ENCODE peak calls at places on chromosomes 7 and 10, in eight cellular contexts. N, F, U, Q, D, X, E and T are unnamed samples.
A peak's percentile ranks its signal among the peaks of the same experiment; 100 is the strongest.

GRCh38 chr7:117227091-117227490 is 95.8 kb downstream of the WNT2 start:
- DNase-seq in N (no peak), F (no peak), U (no peak), Q (no peak), D (no peak), X (no peak), E (no peak), T (no peak)

GRCh38 chr10:104253576-104254410 is 899 bp upstream of the GSTO1 start:
- DNase-seq in N (no peak), F (no peak), U (no peak), Q (no peak), D (no peak), X (no peak), E (no peak), T (no peak)

GRCh38 chr10:17026686-17027485 is 102.7 kb downstream of the CUBN start:
- DNase-seq in N (no peak), F (no peak), U (no peak), Q (no peak), D (no peak), X (no peak), E (no peak), T (no peak)

GRCh38 chr7:107230334-107230733 is 61.5 kb downstream of the HBP1 start:
- DNase-seq in N (no peak), F (no peak), U (no peak), Q (no peak), D (no peak), X (no peak), E (no peak), T (no peak)

GRCh38 chr7:84009051-84009450 is 185.5 kb downstream of the SEMA3A start:
- DNase-seq in N (no peak), F (no peak), U (no peak), Q (no peak), D (no peak), X (no peak), E (no peak), T (no peak)

GRCh38 chr10:86336341-86336740 is 30.3 kb downstream of the GRID1 start:
- DNase-seq in N (no peak), F (no peak), U (peak; percentile 79), Q (no peak), D (no peak), X (no peak), E (no peak), T (no peak)

GRCh38 chr10:59047180-59047579 is 129.3 kb upstream of the PHYHIPL start:
- DNase-seq in N (no peak), F (no peak), U (no peak), Q (no peak), D (no peak), X (no peak), E (no peak), T (no peak)

GRCh38 chr7:26860361-26860760 is 4.0 kb downstream of the SKAP2 start:
- DNase-seq in N (peak; percentile 17), F (no peak), U (no peak), Q (no peak), D (no peak), X (no peak), E (no peak), T (no peak)

GRCh38 chr10:98088186-98088971 is 46.1 kb upstream of the R3HCC1L start:
- DNase-seq in N (no peak), F (no peak), U (no peak), Q (no peak), D (no peak), X (no peak), E (no peak), T (no peak)

GRCh38 chr10:26780793-26781601 is 79.8 kb downstream of the ABI1 start:
- DNase-seq in N (no peak), F (peak; percentile 47), U (no peak), Q (no peak), D (no peak), X (peak; percentile 54), E (no peak), T (no peak)

GRCh38 chr7:106774768-106775551 is 90.1 kb upstream of the PIK3CG start:
- DNase-seq in N (peak; percentile 34), F (no peak), U (no peak), Q (no peak), D (no peak), X (no peak), E (no peak), T (no peak)

GRCh38 chr10:64682043-64682442 is 1160.8 kb downstream of the REEP3 start:
- DNase-seq in N (no peak), F (no peak), U (no peak), Q (no peak), D (no peak), X (no peak), E (no peak), T (no peak)

GRCh38 chr10:101839421-101840063 is 4.1 kb downstream of the KCNIP2 start:
- DNase-seq in N (no peak), F (no peak), U (peak; percentile 81), Q (no peak), D (peak; percentile 93), X (no peak), E (peak; percentile 88), T (no peak)

GRCh38 chr10:61896854-61897661 is 4.4 kb upstream of the ARID5B start:
- DNase-seq in N (peak; percentile 91), F (peak; percentile 67), U (no peak), Q (peak; percentile 60), D (peak; percentile 88), X (no peak), E (peak; percentile 84), T (no peak)

GRCh38 chr10:70085975-70086613 is 33.4 kb downstream of the MACROH2A2 start:
- DNase-seq in N (no peak), F (no peak), U (no peak), Q (no peak), D (no peak), X (no peak), E (no peak), T (no peak)

GRCh38 chr10:70087641-70088040 is 35.0 kb downstream of the MACROH2A2 start:
- DNase-seq in N (no peak), F (no peak), U (no peak), Q (no peak), D (no peak), X (no peak), E (no peak), T (no peak)

GRCh38 chr10:70078937-70079336 is 26.3 kb downstream of the MACROH2A2 start:
- DNase-seq in N (no peak), F (no peak), U (no peak), Q (no peak), D (no peak), X (no peak), E (no peak), T (no peak)

GRCh38 chr10:70088299-70088698 is 35.7 kb downstream of the MACROH2A2 start:
- DNase-seq in N (no peak), F (no peak), U (no peak), Q (no peak), D (no peak), X (no peak), E (no peak), T (no peak)

DNA sequence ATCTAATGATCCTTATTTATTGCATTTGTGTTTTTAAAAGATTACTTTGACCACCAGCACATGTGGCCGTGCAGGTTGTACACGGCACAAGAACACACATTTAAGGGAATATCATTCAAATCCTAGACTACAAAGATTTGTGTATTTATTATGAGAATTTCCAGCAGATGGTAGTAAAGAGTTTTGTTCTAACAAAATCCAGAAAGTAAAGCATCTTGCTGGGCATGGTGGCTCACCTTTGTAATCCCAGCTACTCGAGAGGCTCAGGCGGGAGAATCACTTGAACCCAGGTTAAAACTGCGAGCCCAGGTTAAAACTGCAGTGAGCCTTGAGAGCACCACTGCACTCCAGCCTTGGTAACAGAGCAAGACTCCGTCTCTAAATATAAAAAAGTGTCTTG is 31.5 kb downstream of the MACROH2A2 start:
- DNase-seq in N (peak; percentile 16), F (no peak), U (no peak), Q (no peak), D (no peak), X (no peak), E (no peak), T (no peak)
- TF ChIP-seq CTCF in N (no peak), F (no peak), U (peak; percentile 47), Q (no peak), D (no peak), X (no peak), E (no peak), T (no peak)

DNA sequence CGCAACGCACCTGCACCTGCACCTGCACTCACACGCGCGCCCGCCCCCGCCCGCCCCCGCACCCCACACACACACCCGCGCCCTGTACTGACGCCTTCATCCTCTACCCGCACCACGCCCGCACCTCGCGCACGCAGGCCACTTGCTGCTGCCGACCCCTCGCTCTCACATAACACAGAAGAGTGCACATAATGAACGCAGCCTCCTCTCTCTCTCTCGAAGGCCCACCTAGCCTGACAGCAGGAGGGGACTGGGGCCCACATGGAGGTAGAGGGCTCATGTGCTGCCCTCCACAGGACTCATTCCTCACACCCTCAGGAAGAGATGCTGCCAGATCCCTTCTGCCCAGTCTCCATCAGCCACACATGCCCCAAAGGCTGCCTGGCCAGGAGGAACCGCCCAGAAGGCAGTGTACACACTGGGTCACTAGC is 432 bp upstream of the CAMK2B start:
- DNase-seq in N (peak; percentile 35), F (no peak), U (no peak), Q (no peak), D (no peak), X (no peak), E (peak; percentile 34), T (no peak)
- TF ChIP-seq CTCF in N (no peak), F (no peak), U (peak; percentile 22), Q (no peak), D (no peak), X (no peak), E (no peak), T (no peak)

DNA sequence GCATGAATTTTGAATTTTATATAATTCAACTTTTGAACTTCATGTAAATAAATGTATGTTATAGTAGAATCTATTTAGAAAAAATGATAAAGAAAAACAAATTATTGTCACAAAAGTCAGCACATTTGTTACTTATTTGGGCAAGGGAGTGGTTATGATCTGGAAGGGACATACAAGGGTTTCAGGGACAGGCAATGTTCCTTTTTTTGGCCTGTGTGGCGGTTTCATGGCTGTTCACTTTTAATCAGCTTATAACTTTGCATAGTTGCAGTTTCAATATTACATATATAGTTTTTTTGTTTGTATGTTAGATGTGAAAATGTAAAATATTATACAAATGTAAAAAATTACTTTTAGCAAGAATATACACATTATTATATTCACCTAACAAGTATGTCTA is 256.2 kb downstream of the PCLO start:
- DNase-seq in N (no peak), F (no peak), U (no peak), Q (no peak), D (no peak), X (no peak), E (no peak), T (no peak)
- TF ChIP-seq CTCF in N (no peak), F (no peak), U (no peak), Q (no peak), D (no peak), X (no peak), E (no peak), T (no peak)

GRCh38 chr10:124791378-124792348 is at the start of gene EEF1AKMT2:
- DNase-seq in N (peak; percentile 95), F (peak; percentile 42), U (peak; percentile 95), Q (peak; percentile 61), D (peak; percentile 96), X (peak; percentile 65), E (peak; percentile 95), T (peak; percentile 87)
- TF ChIP-seq CTCF in N (no peak), F (no peak), U (peak; percentile 66), Q (peak; percentile 43), D (peak; percentile 87), X (peak; percentile 35), E (no peak), T (peak; percentile 26)

GRCh38 chr10:131320860-131321604 is 9.5 kb upstream of the TCERG1L start:
- DNase-seq in N (no peak), F (no peak), U (peak; percentile 68), Q (no peak), D (peak; percentile 46), X (no peak), E (no peak), T (no peak)
- TF ChIP-seq CTCF in N (no peak), F (no peak), U (no peak), Q (no peak), D (no peak), X (no peak), E (no peak), T (no peak)